ENCODE peak calls at places on chromosomes 1 and 21, in ten cellular contexts. P, T, A, Z, Y, D, J, S, G and V are unnamed samples.

GRCh38 chr1:120179420-120180348 is 3.4 kb upstream of the SEC22B start:
- DNase-seq in P (peak), G (peak), S (no peak), A (no peak), T (peak), Z (peak), Y (peak), D (peak), J (peak), V (peak)

GRCh38 chr1:215637041-215637573 is 70.0 kb downstream of the KCTD3 start:
- DNase-seq in T (no peak), A (peak), G (no peak), D (peak), S (peak), Y (no peak), P (peak), Z (peak), J (peak), V (peak)

GRCh38 chr1:182069028-182069466 is 7.5 kb upstream of the ZNF648 start:
- DNase-seq in S (no peak), T (no peak), D (peak), Y (peak), A (no peak), P (peak), J (no peak), G (no peak), Z (peak), V (no peak)

GRCh38 chr21:15324542-15324941 is 259.7 kb upstream of the NRIP1 start:
- DNase-seq in D (no peak), G (no peak), T (no peak), A (no peak), Z (no peak), Y (no peak), S (no peak), P (no peak), J (no peak), V (no peak)

GRCh38 chr1:72282271-72282656 is at the start of gene NEGR1:
- DNase-seq in A (peak), S (peak), D (peak), P (peak), Z (peak), G (no peak), Y (peak), J (no peak), T (peak), V (peak)

GRCh38 chr1:81699234-81699633 is 101.5 kb upstream of the ADGRL2 start:
- DNase-seq in P (peak), Y (no peak), S (no peak), A (no peak), J (no peak), D (peak), G (no peak), Z (peak), T (no peak), V (peak)

GRCh38 chr1:91891969-91892368 is 6.0 kb upstream of the TGFBR3 start:
- DNase-seq in A (no peak), Y (no peak), P (peak), T (no peak), D (no peak), J (no peak), S (no peak), Z (peak), G (no peak), V (no peak)

GRCh38 chr1:13922440-13922839 is 222.5 kb downstream of the PRDM2 start:
- DNase-seq in Z (peak), T (no peak), P (no peak), D (no peak), S (no peak), G (no peak), Y (peak), J (no peak), A (no peak), V (no peak)

GRCh38 chr1:201183209-201183608 is 7.4 kb upstream of the IGFN1 start:
- DNase-seq in G (no peak), T (no peak), P (no peak), J (no peak), Z (no peak), Y (no peak), A (no peak), S (no peak), D (no peak), V (no peak)

GRCh38 chr1:163168053-163168452 is 34.7 kb downstream of the RGS5 start:
- DNase-seq in G (peak), P (peak), A (no peak), J (peak), Z (peak), T (no peak), D (peak), Y (no peak), S (peak), V (peak)

GRCh38 chr1:178121883-178122282 is 28.0 kb downstream of the RASAL2 start:
- DNase-seq in D (no peak), Y (no peak), P (no peak), S (no peak), T (no peak), Z (peak), G (no peak), J (no peak), A (no peak), V (no peak)

GRCh38 chr1:200960236-200960947 is 63.1 kb downstream of the KIF21B start:
- DNase-seq in D (no peak), P (no peak), S (no peak), A (no peak), T (peak), Z (no peak), J (no peak), Y (peak), G (no peak), V (no peak)

GRCh38 chr21:45427331-45428271 is 22.6 kb downstream of the COL18A1 start:
- DNase-seq in Y (peak), G (peak), D (peak), S (peak), Z (peak), J (peak), P (peak), A (peak), T (peak), V (peak)

GRCh38 chr1:22332795-22333499 is 118.7 kb upstream of the ZBTB40 start:
- DNase-seq in G (no peak), J (no peak), Z (no peak), P (no peak), Y (peak), D (no peak), S (no peak), T (no peak), A (no peak), V (no peak)

GRCh38 chr1:114152211-114153050 is 1.2 kb downstream of the SYT6 start:
- DNase-seq in Z (peak), S (no peak), Y (peak), G (no peak), T (no peak), P (peak), J (no peak), D (no peak), A (peak), V (no peak)

GRCh38 chr1:65059930-65060538 is 88.0 kb upstream of the AK4 start:
- DNase-seq in Z (peak), P (peak), J (no peak), T (no peak), D (no peak), G (no peak), A (no peak), Y (no peak), S (no peak), V (no peak)

GRCh38 chr1:206930210-206930798 is 8.6 kb upstream of the FCMR start:
- DNase-seq in Z (no peak), T (no peak), P (no peak), J (no peak), G (no peak), D (no peak), A (no peak), Y (no peak), S (no peak), V (no peak)

GRCh38 chr1:206931709-206932108 is 10.0 kb upstream of the FCMR start:
- DNase-seq in Y (no peak), G (no peak), D (no peak), S (no peak), P (no peak), A (no peak), Z (no peak), T (no peak), J (no peak), V (no peak)

GRCh38 chr1:206926286-206926685 is 4.5 kb upstream of the FCMR start:
- DNase-seq in Y (no peak), J (no peak), A (no peak), D (no peak), T (no peak), G (no peak), S (no peak), Z (no peak), P (no peak), V (no peak)

GRCh38 chr1:206932271-206932670 is 10.5 kb upstream of the FCMR start:
- DNase-seq in S (no peak), A (no peak), J (no peak), T (no peak), Z (peak), D (no peak), Y (no peak), P (no peak), G (no peak), V (no peak)

DNA sequence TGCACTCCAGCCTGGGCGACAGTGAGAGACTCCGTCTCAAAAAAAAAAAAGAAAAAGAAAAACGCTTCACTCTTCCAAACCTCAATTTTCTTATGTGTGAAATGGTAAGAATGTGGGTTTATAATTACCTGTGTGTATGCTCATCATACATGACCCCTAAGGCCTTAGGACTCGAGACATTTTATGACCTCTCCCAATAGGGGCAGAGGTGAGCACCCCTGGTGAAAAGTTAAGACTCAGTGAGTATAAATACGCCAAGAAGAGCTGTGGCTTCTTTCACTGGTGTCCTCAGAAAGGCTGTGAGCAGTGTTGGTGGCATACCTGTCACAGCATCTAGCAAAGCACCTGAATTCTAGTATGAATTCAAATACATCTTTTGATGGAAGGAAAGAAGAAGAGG is 7.8 kb upstream of the FCMR start:
- DNase-seq in P (no peak), T (no peak), G (no peak), S (no peak), Y (no peak), D (no peak), Z (no peak), J (no peak), A (no peak), V (no peak)
- TF ChIP-seq CTCF in P (no peak), T (no peak), G (no peak), S (no peak), Y (no peak), D (no peak), Z (no peak), J (no peak), A (no peak), V (no peak)

GRCh38 chr1:158283965-158284364 is 5.8 kb upstream of the CD1C start:
- DNase-seq in Y (no peak), S (no peak), A (no peak), P (no peak), T (no peak), J (no peak), G (no peak), Z (no peak), D (no peak), V (no peak)

GRCh38 chr1:158285756-158286241 is 3.9 kb upstream of the CD1C start:
- DNase-seq in Z (no peak), A (peak), J (no peak), G (no peak), S (no peak), T (no peak), Y (no peak), P (no peak), D (no peak), V (no peak)

GRCh38 chr1:158286487-158286886 is 3.2 kb upstream of the CD1C start:
- DNase-seq in J (no peak), S (no peak), Y (no peak), A (no peak), T (no peak), Z (no peak), D (no peak), G (no peak), P (no peak), V (no peak)

GRCh38 chr1:158289722-158290570 is at the start of gene CD1C:
- DNase-seq in S (no peak), G (no peak), T (no peak), J (no peak), Y (no peak), D (no peak), A (no peak), P (no peak), Z (no peak), V (no peak)

GRCh38 chr1:158286966-158287365 is 2.8 kb upstream of the CD1C start:
- DNase-seq in P (no peak), D (no peak), G (no peak), T (no peak), J (no peak), A (no peak), S (no peak), Z (no peak), Y (no peak), V (no peak)
- H3K4me3 ChIP-seq in P (no peak), D (no peak), G (no peak), T (no peak), J (no peak), A (no peak), S (no peak), Z (no peak), Y (no peak), V (no peak)

GRCh38 chr1:4561213-4561612 is 93.2 kb upstream of the AJAP1 start:
- DNase-seq in T (no peak), Y (no peak), D (no peak), Z (no peak), A (no peak), P (no peak), J (no peak), S (no peak), G (no peak), V (no peak)

GRCh38 chr1:4562321-4562720 is 92.1 kb upstream of the AJAP1 start:
- DNase-seq in T (no peak), D (no peak), Y (no peak), A (no peak), G (no peak), Z (no peak), P (no peak), S (no peak), J (no peak), V (no peak)

GRCh38 chr1:4565169-4565568 is 89.2 kb upstream of the AJAP1 start:
- DNase-seq in S (no peak), G (no peak), Y (no peak), P (no peak), Z (no peak), D (no peak), A (no peak), T (no peak), J (no peak), V (no peak)

GRCh38 chr1:4564083-4564482 is 90.3 kb upstream of the AJAP1 start:
- DNase-seq in J (no peak), T (no peak), S (no peak), Z (no peak), G (no peak), A (no peak), P (no peak), D (no peak), Y (no peak), V (no peak)

GRCh38 chr1:4563586-4563985 is 90.8 kb upstream of the AJAP1 start:
- DNase-seq in Y (no peak), G (no peak), J (no peak), P (no peak), T (no peak), A (no peak), D (no peak), S (no peak), Z (no peak), V (no peak)
- TF ChIP-seq CTCF in Y (no peak), G (no peak), J (no peak), P (no peak), T (no peak), A (no peak), D (no peak), S (no peak), Z (no peak), V (no peak)

GRCh38 chr1:30329802-30330557 is 393.4 kb downstream of the MATN1 start:
- DNase-seq in A (no peak), G (no peak), Z (no peak), S (no peak), J (no peak), P (no peak), D (no peak), Y (no peak), T (no peak), V (no peak)

GRCh38 chr1:30330644-30331043 is 392.7 kb downstream of the MATN1 start:
- DNase-seq in A (no peak), D (no peak), G (no peak), P (no peak), Z (no peak), J (no peak), T (no peak), Y (no peak), S (no peak), V (no peak)

GRCh38 chr1:30328401-30329262 is 394.8 kb downstream of the MATN1 start:
- DNase-seq in Y (no peak), G (no peak), P (no peak), D (no peak), J (no peak), T (no peak), S (no peak), Z (no peak), A (no peak), V (no peak)

GRCh38 chr1:30328100-30328370 is 395.4 kb downstream of the MATN1 start:
- DNase-seq in Z (no peak), G (no peak), T (no peak), P (no peak), Y (no peak), D (no peak), S (no peak), A (no peak), J (no peak), V (no peak)

DNA sequence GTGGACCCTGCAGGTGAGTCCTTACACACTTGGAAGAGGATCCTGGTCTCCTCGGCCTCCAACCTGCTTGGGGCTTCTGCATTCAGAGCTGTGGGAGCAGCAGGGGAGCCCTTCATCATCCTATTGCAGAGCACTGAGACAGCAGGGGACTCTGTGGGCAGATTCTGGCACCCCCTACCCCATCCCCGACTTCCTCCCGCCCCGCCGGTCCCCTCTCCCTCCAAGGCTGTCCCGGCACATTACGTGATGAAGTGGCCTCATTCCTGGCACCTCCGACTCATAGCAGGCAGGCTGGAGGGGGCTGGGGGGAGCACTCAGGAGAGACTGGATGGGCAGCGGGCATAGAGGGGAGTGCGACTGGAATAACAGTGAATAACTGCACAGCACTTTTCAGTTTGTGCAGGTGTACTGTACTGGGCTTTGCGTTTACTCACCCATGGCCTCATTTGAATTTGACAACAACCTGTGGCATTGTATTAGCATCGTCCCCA is 394.1 kb downstream of the MATN1 start:
- DNase-seq in P (no peak), S (no peak), A (no peak), J (no peak), D (no peak), Z (no peak), G (no peak), T (no peak), Y (no peak), V (no peak)
- H3K4me3 ChIP-seq in P (no peak), S (no peak), A (no peak), J (no peak), D (no peak), Z (no peak), G (no peak), T (no peak), Y (no peak), V (no peak)

DNA sequence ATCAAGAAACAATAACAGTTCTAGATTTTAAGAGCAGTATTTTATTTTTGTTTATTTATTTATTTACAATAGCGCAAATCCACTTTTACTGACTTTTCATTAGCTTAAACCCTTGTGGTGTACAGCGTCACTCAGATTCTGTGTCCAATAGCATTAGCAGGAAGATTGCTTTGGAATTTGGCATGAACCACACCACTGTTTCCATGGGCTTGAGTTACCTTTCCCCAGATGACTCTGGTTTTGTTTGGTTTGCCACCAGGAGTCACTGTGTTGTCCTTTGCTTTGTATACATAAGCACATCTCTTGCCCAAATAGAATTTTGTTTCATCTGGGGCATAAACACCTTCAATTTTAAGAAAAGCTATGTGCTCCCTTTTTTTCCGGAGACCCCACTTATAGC is 25.9 kb upstream of the SNRPE start:
- DNase-seq in P (no peak), G (no peak), T (no peak), D (no peak), Z (no peak), J (no peak), Y (no peak), S (no peak), A (no peak), V (no peak)
- TF ChIP-seq CTCF in P (peak), G (no peak), T (no peak), D (no peak), Z (peak), J (peak), Y (no peak), S (no peak), A (no peak), V (no peak)

DNA sequence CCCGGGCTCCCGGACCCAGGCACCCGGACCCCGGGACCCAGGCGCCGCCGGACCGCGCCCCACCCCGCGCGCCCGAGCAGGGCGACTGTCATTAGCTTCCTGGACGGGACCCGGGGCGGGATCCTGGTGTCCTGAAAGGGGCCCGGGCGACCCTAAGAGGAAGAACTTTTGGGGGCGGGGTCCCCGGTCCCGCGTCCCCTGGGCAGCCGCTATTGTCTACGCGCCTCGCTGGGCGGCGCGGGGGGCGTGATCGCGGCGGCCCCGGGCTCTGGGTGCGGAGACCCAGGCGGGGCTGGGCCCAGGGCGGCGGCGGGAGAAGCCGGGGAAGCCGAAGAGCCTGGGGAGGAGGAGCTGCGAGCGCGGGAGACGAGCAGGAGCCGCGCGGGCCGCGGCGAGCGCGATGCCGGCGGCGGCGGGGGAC is 465 bp downstream of the HUNK start:
- DNase-seq in A (no peak), P (no peak), S (no peak), Y (peak), D (no peak), T (peak), Z (no peak), G (no peak), J (no peak), V (no peak)
- H3K4me3 ChIP-seq in A (peak), P (peak), S (peak), Y (no peak), D (peak), T (peak), Z (no peak), G (peak), J (peak), V (peak)

DNA sequence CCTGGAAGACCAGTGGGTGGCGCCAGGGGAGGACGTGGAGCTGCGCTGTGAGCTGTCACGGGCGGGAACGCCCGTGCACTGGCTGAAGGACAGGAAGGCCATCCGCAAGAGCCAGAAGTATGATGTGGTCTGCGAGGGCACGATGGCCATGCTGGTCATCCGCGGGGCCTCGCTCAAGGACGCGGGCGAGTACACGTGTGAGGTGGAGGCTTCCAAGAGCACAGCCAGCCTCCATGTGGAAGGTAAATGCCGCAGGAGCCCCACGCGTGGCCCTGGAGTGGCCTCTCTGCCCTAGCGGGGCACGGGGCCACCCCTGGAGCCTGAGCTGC is 75.2 kb downstream of the OBSCN start:
- DNase-seq in D (no peak), S (no peak), T (no peak), A (no peak), P (no peak), Z (no peak), Y (peak), G (no peak), J (no peak), V (no peak)
- TF ChIP-seq CTCF in D (no peak), S (no peak), T (no peak), A (no peak), P (no peak), Z (no peak), Y (no peak), G (no peak), J (no peak), V (no peak)

GRCh38 chr1:170149241-170149640 is 3.5 kb downstream of the NTMT2 start:
- DNase-seq in P (no peak), A (no peak), T (no peak), J (no peak), G (no peak), S (no peak), Z (peak), D (no peak), Y (no peak), V (no peak)

GRCh38 chr1:170145061-170145460 is 698 bp upstream of the NTMT2 start:
- DNase-seq in S (no peak), A (no peak), T (no peak), D (no peak), G (no peak), Z (no peak), J (no peak), Y (no peak), P (no peak), V (no peak)

GRCh38 chr1:170146861-170147260 is 1.1 kb downstream of the NTMT2 start:
- DNase-seq in T (no peak), Z (no peak), Y (no peak), D (no peak), J (no peak), S (no peak), A (no peak), G (no peak), P (peak), V (no peak)

GRCh38 chr1:170149971-170150370 is 4.2 kb downstream of the NTMT2 start:
- DNase-seq in P (no peak), D (no peak), S (no peak), Z (peak), G (no peak), T (no peak), J (no peak), A (no peak), Y (no peak), V (no peak)

GRCh38 chr1:170145691-170146676 is at the start of gene NTMT2:
- DNase-seq in S (no peak), P (no peak), Z (peak), G (no peak), Y (no peak), J (no peak), A (no peak), D (no peak), T (peak), V (peak)
- H3K4me3 ChIP-seq in S (no peak), P (no peak), Z (no peak), G (no peak), Y (no peak), J (no peak), A (no peak), D (no peak), T (peak), V (no peak)